ENCODE peak calls at places on chromosome 4, in ten cellular contexts. One of them, this sample, is unnamed.

GRCh38 chr4:88720749-88721428 is 23.3 kb upstream of the NAP1L5 start:
- DNase-seq in uterus: no peak
- DNase-seq in IMR-90: no peak
- DNase-seq in K562: no peak
- DNase-seq in transverse colon: no peak
- DNase-seq in tibial nerve: no peak
- DNase-seq in sigmoid colon: no peak
- DNase-seq in heart left ventricle: no peak
- DNase-seq in spleen: no peak
- DNase-seq in suprapubic skin: no peak
- DNase-seq in this sample: no peak

GRCh38 chr4:52143815-52144214 is 92.7 kb downstream of the SPATA18 start:
- DNase-seq in suprapubic skin: no peak
- DNase-seq in uterus: no peak
- DNase-seq in sigmoid colon: no peak
- DNase-seq in tibial nerve: no peak
- DNase-seq in transverse colon: no peak
- DNase-seq in IMR-90: no peak
- DNase-seq in heart left ventricle: no peak
- DNase-seq in spleen: no peak
- DNase-seq in K562: no peak
- DNase-seq in this sample: no peak

GRCh38 chr4:95085118-95085833 is 327.5 kb downstream of the BMPR1B start:
- DNase-seq in K562: no peak
- DNase-seq in transverse colon: no peak
- DNase-seq in spleen: no peak
- DNase-seq in IMR-90: no peak
- DNase-seq in tibial nerve: no peak
- DNase-seq in sigmoid colon: no peak
- DNase-seq in suprapubic skin: no peak
- DNase-seq in uterus: no peak
- DNase-seq in heart left ventricle: no peak
- DNase-seq in this sample: no peak

GRCh38 chr4:157265281-157265680 is 44.8 kb downstream of the GRIA2 start:
- DNase-seq in tibial nerve: no peak
- DNase-seq in transverse colon: no peak
- DNase-seq in uterus: no peak
- DNase-seq in spleen: no peak
- DNase-seq in K562: no peak
- DNase-seq in suprapubic skin: no peak
- DNase-seq in sigmoid colon: no peak
- DNase-seq in heart left ventricle: no peak
- DNase-seq in IMR-90: no peak
- DNase-seq in this sample: no peak

GRCh38 chr4:163233321-163233720 is 66.6 kb upstream of the NAF1 start:
- DNase-seq in IMR-90: no peak
- DNase-seq in K562: no peak
- DNase-seq in spleen: no peak
- DNase-seq in heart left ventricle: no peak
- DNase-seq in transverse colon: no peak
- DNase-seq in uterus: no peak
- DNase-seq in sigmoid colon: no peak
- DNase-seq in suprapubic skin: no peak
- DNase-seq in tibial nerve: no peak
- DNase-seq in this sample: no peak

GRCh38 chr4:25856756-25857155 is 6.0 kb downstream of the SEL1L3 start:
- DNase-seq in K562: no peak
- DNase-seq in suprapubic skin: no peak
- DNase-seq in tibial nerve: no peak
- DNase-seq in sigmoid colon: no peak
- DNase-seq in heart left ventricle: no peak
- DNase-seq in uterus: no peak
- DNase-seq in spleen: no peak
- DNase-seq in IMR-90: no peak
- DNase-seq in transverse colon: no peak
- DNase-seq in this sample: no peak

GRCh38 chr4:167219090-167219489 is 15.2 kb downstream of the SPOCK3 start:
- DNase-seq in heart left ventricle: no peak
- DNase-seq in suprapubic skin: no peak
- DNase-seq in uterus: no peak
- DNase-seq in sigmoid colon: no peak
- DNase-seq in spleen: no peak
- DNase-seq in K562: no peak
- DNase-seq in transverse colon: no peak
- DNase-seq in tibial nerve: no peak
- DNase-seq in IMR-90: no peak
- DNase-seq in this sample: no peak

GRCh38 chr4:52861879-52862604 is at the start of gene RASL11B:
- DNase-seq in transverse colon: peak; percentile 84
- DNase-seq in IMR-90: peak; percentile 52
- DNase-seq in heart left ventricle: peak; percentile 91
- DNase-seq in spleen: peak; percentile 90
- DNase-seq in sigmoid colon: peak; percentile 87
- DNase-seq in K562: peak; percentile 95
- DNase-seq in uterus: peak; percentile 85
- DNase-seq in suprapubic skin: peak; percentile 80
- DNase-seq in tibial nerve: peak; percentile 76
- DNase-seq in this sample: peak; percentile 47

GRCh38 chr4:120080533-120080932 is 13.9 kb upstream of the MAD2L1 start:
- DNase-seq in K562: no peak
- DNase-seq in IMR-90: no peak
- DNase-seq in heart left ventricle: no peak
- DNase-seq in tibial nerve: no peak
- DNase-seq in sigmoid colon: no peak
- DNase-seq in transverse colon: no peak
- DNase-seq in suprapubic skin: no peak
- DNase-seq in spleen: no peak
- DNase-seq in uterus: no peak
- DNase-seq in this sample: no peak

GRCh38 chr4:183444953-183445543 is 612 bp downstream of the CDKN2AIP start:
- DNase-seq in transverse colon: peak; percentile 52
- DNase-seq in tibial nerve: peak; percentile 7
- DNase-seq in K562: peak; percentile 51
- DNase-seq in spleen: peak; percentile 95
- DNase-seq in uterus: no peak
- DNase-seq in suprapubic skin: peak; percentile 75
- DNase-seq in heart left ventricle: peak; percentile 63
- DNase-seq in IMR-90: no peak
- DNase-seq in sigmoid colon: peak; percentile 74
- DNase-seq in this sample: no peak

GRCh38 chr4:32858971-32859370 is 2138.8 kb downstream of the PCDH7 start:
- DNase-seq in sigmoid colon: no peak
- DNase-seq in suprapubic skin: no peak
- DNase-seq in IMR-90: peak; percentile 31
- DNase-seq in tibial nerve: no peak
- DNase-seq in K562: no peak
- DNase-seq in heart left ventricle: no peak
- DNase-seq in spleen: no peak
- DNase-seq in transverse colon: no peak
- DNase-seq in uterus: no peak
- DNase-seq in this sample: no peak

GRCh38 chr4:152992491-152992890 is 56.4 kb downstream of the FHDC1 start:
- DNase-seq in heart left ventricle: no peak
- DNase-seq in K562: no peak
- DNase-seq in uterus: no peak
- DNase-seq in tibial nerve: no peak
- DNase-seq in sigmoid colon: no peak
- DNase-seq in spleen: no peak
- DNase-seq in IMR-90: no peak
- DNase-seq in transverse colon: no peak
- DNase-seq in suprapubic skin: no peak
- DNase-seq in this sample: no peak

GRCh38 chr4:27350161-27350560 is 489.5 kb downstream of the STIM2 start:
- DNase-seq in tibial nerve: no peak
- DNase-seq in transverse colon: no peak
- DNase-seq in IMR-90: no peak
- DNase-seq in uterus: no peak
- DNase-seq in spleen: no peak
- DNase-seq in K562: peak; percentile 12
- DNase-seq in sigmoid colon: no peak
- DNase-seq in heart left ventricle: no peak
- DNase-seq in suprapubic skin: no peak
- DNase-seq in this sample: no peak

GRCh38 chr4:174544496-174544895 is 22.2 kb upstream of the HPGD start:
- DNase-seq in IMR-90: no peak
- DNase-seq in suprapubic skin: no peak
- DNase-seq in K562: no peak
- DNase-seq in uterus: no peak
- DNase-seq in sigmoid colon: no peak
- DNase-seq in spleen: no peak
- DNase-seq in heart left ventricle: no peak
- DNase-seq in tibial nerve: no peak
- DNase-seq in transverse colon: no peak
- DNase-seq in this sample: no peak

GRCh38 chr4:1855334-1856070 is 454 bp downstream of the LETM1 start:
- DNase-seq in suprapubic skin: no peak
- DNase-seq in uterus: peak; percentile 42
- DNase-seq in spleen: no peak
- DNase-seq in sigmoid colon: peak; percentile 73
- DNase-seq in heart left ventricle: peak; percentile 55
- DNase-seq in tibial nerve: no peak
- DNase-seq in transverse colon: peak; percentile 37
- DNase-seq in K562: no peak
- DNase-seq in IMR-90: no peak
- DNase-seq in this sample: no peak
- TF ChIP-seq POLR2A in suprapubic skin: no peak
- TF ChIP-seq POLR2A in uterus: no peak
- TF ChIP-seq POLR2A in spleen: no peak
- TF ChIP-seq POLR2A in sigmoid colon: no peak
- TF ChIP-seq POLR2A in heart left ventricle: no peak
- TF ChIP-seq POLR2A in tibial nerve: no peak
- TF ChIP-seq POLR2A in transverse colon: no peak
- TF ChIP-seq POLR2A in K562: no peak
- TF ChIP-seq POLR2A in IMR-90: no peak
- TF ChIP-seq POLR2A in this sample: no peak

GRCh38 chr4:176193126-176193525 is 2.3 kb downstream of the SPATA4 start:
- DNase-seq in spleen: no peak
- DNase-seq in uterus: no peak
- DNase-seq in tibial nerve: no peak
- DNase-seq in transverse colon: no peak
- DNase-seq in suprapubic skin: no peak
- DNase-seq in heart left ventricle: no peak
- DNase-seq in K562: no peak
- DNase-seq in sigmoid colon: no peak
- DNase-seq in IMR-90: peak; percentile 65
- DNase-seq in this sample: no peak

GRCh38 chr4:176193898-176194297 is 1.5 kb downstream of the SPATA4 start:
- DNase-seq in transverse colon: no peak
- DNase-seq in uterus: no peak
- DNase-seq in heart left ventricle: no peak
- DNase-seq in spleen: no peak
- DNase-seq in sigmoid colon: no peak
- DNase-seq in K562: no peak
- DNase-seq in IMR-90: peak; percentile 94
- DNase-seq in tibial nerve: no peak
- DNase-seq in suprapubic skin: no peak
- DNase-seq in this sample: no peak

GRCh38 chr4:176198316-176198903 is 3.0 kb upstream of the SPATA4 start:
- DNase-seq in spleen: no peak
- DNase-seq in suprapubic skin: no peak
- DNase-seq in K562: no peak
- DNase-seq in IMR-90: no peak
- DNase-seq in transverse colon: peak; percentile 25
- DNase-seq in sigmoid colon: peak; percentile 30
- DNase-seq in uterus: no peak
- DNase-seq in tibial nerve: no peak
- DNase-seq in heart left ventricle: no peak
- DNase-seq in this sample: no peak

GRCh38 chr4:176191974-176192373 is 3.4 kb downstream of the SPATA4 start:
- DNase-seq in heart left ventricle: no peak
- DNase-seq in K562: no peak
- DNase-seq in suprapubic skin: no peak
- DNase-seq in transverse colon: no peak
- DNase-seq in tibial nerve: no peak
- DNase-seq in sigmoid colon: no peak
- DNase-seq in spleen: no peak
- DNase-seq in IMR-90: peak; percentile 43
- DNase-seq in uterus: no peak
- DNase-seq in this sample: no peak

GRCh38 chr4:176195184-176195978 is at the start of gene SPATA4:
- DNase-seq in IMR-90: peak; percentile 89
- DNase-seq in transverse colon: peak; percentile 95
- DNase-seq in K562: peak; percentile 94
- DNase-seq in sigmoid colon: peak; percentile 97
- DNase-seq in tibial nerve: peak; percentile 90
- DNase-seq in uterus: peak; percentile 93
- DNase-seq in spleen: peak; percentile 99
- DNase-seq in suprapubic skin: peak; percentile 94
- DNase-seq in heart left ventricle: peak; percentile 96
- DNase-seq in this sample: peak; percentile 64
- TF ChIP-seq POLR2A in IMR-90: peak; percentile 81
- TF ChIP-seq POLR2A in transverse colon: peak; percentile 43
- TF ChIP-seq POLR2A in K562: peak; percentile 69
- TF ChIP-seq POLR2A in sigmoid colon: peak; percentile 52
- TF ChIP-seq POLR2A in tibial nerve: peak; percentile 55
- TF ChIP-seq POLR2A in uterus: peak; percentile 45
- TF ChIP-seq POLR2A in spleen: no peak
- TF ChIP-seq POLR2A in suprapubic skin: no peak
- TF ChIP-seq POLR2A in heart left ventricle: peak; percentile 75
- TF ChIP-seq POLR2A in this sample: peak; percentile 64

DNA sequence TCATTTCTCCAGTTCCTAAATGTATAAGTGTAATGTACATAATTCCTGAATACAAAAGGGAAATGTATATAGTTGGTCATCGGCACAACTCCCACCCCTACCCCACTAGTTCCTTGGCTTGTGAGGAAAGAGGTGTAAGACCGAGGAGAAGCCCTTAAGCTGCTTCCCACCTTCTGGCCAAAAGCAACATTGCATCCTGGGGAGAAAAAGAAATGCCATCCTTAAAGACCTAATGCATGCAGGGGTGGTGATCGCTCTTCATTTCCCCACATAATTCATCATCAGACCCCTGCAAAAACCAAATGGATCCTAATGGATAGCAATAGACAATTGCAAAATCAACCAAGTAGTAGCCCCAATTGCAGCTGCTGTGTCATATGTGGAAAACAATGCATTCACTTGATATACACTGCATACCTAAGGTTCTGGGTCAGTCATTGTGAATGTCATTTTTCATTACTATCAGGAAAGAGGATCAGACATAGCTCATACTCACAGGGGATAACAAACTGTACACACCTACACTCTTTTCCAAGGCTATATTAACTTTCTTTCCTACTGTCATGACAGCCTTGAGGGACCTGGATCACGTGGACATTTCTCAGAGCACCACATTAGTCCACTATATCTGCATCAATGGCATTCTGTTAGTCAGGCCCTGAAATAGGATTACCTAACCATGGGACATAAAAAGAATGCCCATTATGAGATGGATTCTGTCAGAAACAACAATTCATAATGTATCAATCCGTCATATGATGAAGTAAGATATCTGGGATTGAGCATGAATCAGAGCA is 31.7 kb upstream of the NFXL1 start:
- DNase-seq in spleen: no peak
- DNase-seq in IMR-90: no peak
- DNase-seq in sigmoid colon: no peak
- DNase-seq in uterus: no peak
- DNase-seq in heart left ventricle: no peak
- DNase-seq in transverse colon: no peak
- DNase-seq in K562: no peak
- DNase-seq in suprapubic skin: no peak
- DNase-seq in tibial nerve: no peak
- DNase-seq in this sample: no peak
- TF ChIP-seq POLR2A in spleen: no peak
- TF ChIP-seq POLR2A in IMR-90: no peak
- TF ChIP-seq POLR2A in sigmoid colon: no peak
- TF ChIP-seq POLR2A in uterus: no peak
- TF ChIP-seq POLR2A in heart left ventricle: no peak
- TF ChIP-seq POLR2A in transverse colon: no peak
- TF ChIP-seq POLR2A in K562: no peak
- TF ChIP-seq POLR2A in suprapubic skin: no peak
- TF ChIP-seq POLR2A in tibial nerve: no peak
- TF ChIP-seq POLR2A in this sample: no peak

GRCh38 chr4:7827566-7827965 is 112.1 kb downstream of the AFAP1 start:
- DNase-seq in tibial nerve: no peak
- DNase-seq in IMR-90: no peak
- DNase-seq in spleen: no peak
- DNase-seq in transverse colon: no peak
- DNase-seq in heart left ventricle: no peak
- DNase-seq in K562: no peak
- DNase-seq in suprapubic skin: no peak
- DNase-seq in uterus: no peak
- DNase-seq in sigmoid colon: peak; percentile 54
- DNase-seq in this sample: no peak
- TF ChIP-seq POLR2A in tibial nerve: no peak
- TF ChIP-seq POLR2A in IMR-90: no peak
- TF ChIP-seq POLR2A in spleen: no peak
- TF ChIP-seq POLR2A in transverse colon: no peak
- TF ChIP-seq POLR2A in heart left ventricle: no peak
- TF ChIP-seq POLR2A in K562: no peak
- TF ChIP-seq POLR2A in suprapubic skin: no peak
- TF ChIP-seq POLR2A in uterus: no peak
- TF ChIP-seq POLR2A in sigmoid colon: no peak
- TF ChIP-seq POLR2A in this sample: no peak

This sample was measured in H54.